ENCODE peak calls at places on chromosomes 4 and X, in four cellular contexts. O, X, G and Y are unnamed samples. For H3K4me1, the result is how much of the 10 kb centered on the place peaks cover.

GRCh38 chr4:8051644-8052043 is 107.0 kb downstream of the ABLIM2 start:
- DNase-seq in O (no peak), X (no peak), G (no peak), Y (no peak)

GRCh38 chr4:94978904-94979303 is 221.1 kb downstream of the BMPR1B start:
- DNase-seq in O (no peak), X (no peak), G (no peak), Y (no peak)

GRCh38 chr4:150224896-150225591 is 146.8 kb downstream of the DCLK2 start:
- DNase-seq in O (no peak), X (peak), G (peak), Y (no peak)

GRCh38 chrX:93538575-93538974 is 134.8 kb downstream of the NAP1L3 start:
- DNase-seq in O (peak), X (peak), G (no peak), Y (no peak)

GRCh38 chrX:103376979-103377324 is 614 bp downstream of the BEX3 start:
- DNase-seq in O (no peak), X (peak), G (peak), Y (peak)

GRCh38 chr4:25818293-25819240 is 44.2 kb downstream of the SEL1L3 start:
- DNase-seq in O (no peak), X (no peak), G (no peak), Y (no peak)

GRCh38 chrX:68018248-68019203 is 414.8 kb downstream of the OPHN1 start:
- DNase-seq in O (peak), X (peak), G (peak), Y (no peak)

GRCh38 chr4:10596586-10597285 is 87.8 kb downstream of the CLNK start:
- DNase-seq in O (no peak), X (no peak), G (no peak), Y (no peak)

GRCh38 chr4:117421706-117422105 is 336.3 kb upstream of the TRAM1L1 start:
- DNase-seq in O (no peak), X (no peak), G (no peak), Y (no peak)

GRCh38 chr4:61540944-61541343 is 340.8 kb downstream of the ADGRL3 start:
- DNase-seq in O (no peak), X (no peak), G (peak), Y (no peak)

GRCh38 chr4:177313263-177313662 is 3.6 kb downstream of the NEIL3 start:
- DNase-seq in O (no peak), X (no peak), G (no peak), Y (no peak)

GRCh38 chr4:176150283-176150682 is 45.1 kb downstream of the SPATA4 start:
- DNase-seq in O (peak), X (peak), G (peak), Y (no peak)

GRCh38 chr4:152536545-152537182 is 772 bp upstream of the FBXW7 start:
- DNase-seq in O (peak), X (peak), G (peak), Y (no peak)

GRCh38 chr4:88008624-88009235 is 1.3 kb downstream of the PKD2 start:
- DNase-seq in O (no peak), X (no peak), G (peak), Y (no peak)

GRCh38 chrX:78119521-78120227 is 15.6 kb downstream of the PGK1 start:
- DNase-seq in O (no peak), X (no peak), G (peak), Y (no peak)

GRCh38 chr4:107117726-107118125 is 81.6 kb upstream of the DKK2 start:
- DNase-seq in O (no peak), X (no peak), G (no peak), Y (no peak)

GRCh38 chr4:99468891-99469290 is 33.7 kb upstream of the ADH7 start:
- DNase-seq in O (no peak), X (no peak), G (no peak), Y (no peak)

GRCh38 chr4:142095886-142096605 is 459.7 kb downstream of the IL15 start:
- DNase-seq in O (no peak), X (peak), G (peak), Y (no peak)

GRCh38 chr4:15451181-15451865 is 18.4 kb upstream of the CC2D2A start:
- DNase-seq in O (no peak), X (peak), G (no peak), Y (no peak)

GRCh38 chr4:16140520-16141249 is 56.9 kb upstream of the PROM1 start:
- DNase-seq in O (no peak), X (no peak), G (peak), Y (no peak)

GRCh38 chr4:7753931-7754465 is 185.7 kb downstream of the AFAP1 start:
- DNase-seq in O (peak), X (no peak), G (no peak), Y (no peak)

GRCh38 chr4:145545538-145546224 is 64.0 kb downstream of the SMAD1 start:
- DNase-seq in O (no peak), X (peak), G (peak), Y (no peak)

GRCh38 chr4:1500231-1500965 is 94.2 kb upstream of the NKX1-1 start:
- DNase-seq in O (no peak), X (no peak), G (no peak), Y (no peak)

GRCh38 chrX:107935664-107936433 is 46.3 kb downstream of the TEX13B start:
- DNase-seq in O (no peak), X (peak), G (peak), Y (no peak)

GRCh38 chr4:82421796-82422560 is 8.3 kb downstream of the HNRNPDL start:
- DNase-seq in O (no peak), X (no peak), G (no peak), Y (no peak)

GRCh38 chr4:169620846-169621228 is 459 bp downstream of the CLCN3 start:
- DNase-seq in O (no peak), X (peak), G (peak), Y (no peak)

GRCh38 chrX:10983526-10983925 is 127.6 kb upstream of the HCCS start:
- DNase-seq in O (no peak), X (no peak), G (no peak), Y (no peak)

GRCh38 chrX:23451266-23451665 is 116.6 kb downstream of the PTCHD1 start:
- DNase-seq in O (no peak), X (no peak), G (no peak), Y (no peak)

GRCh38 chrX:7088968-7089615 is 58.4 kb upstream of the STS start:
- DNase-seq in O (no peak), X (no peak), G (no peak), Y (no peak)

GRCh38 chrX:72038868-72039267 is 92.8 kb downstream of the RTL5 start:
- DNase-seq in O (no peak), X (no peak), G (no peak), Y (no peak)

GRCh38 chrX:119228506-119229290 is 7.4 kb upstream of the PGRMC1 start:
- DNase-seq in O (no peak), X (peak), G (peak), Y (no peak)

DNA sequence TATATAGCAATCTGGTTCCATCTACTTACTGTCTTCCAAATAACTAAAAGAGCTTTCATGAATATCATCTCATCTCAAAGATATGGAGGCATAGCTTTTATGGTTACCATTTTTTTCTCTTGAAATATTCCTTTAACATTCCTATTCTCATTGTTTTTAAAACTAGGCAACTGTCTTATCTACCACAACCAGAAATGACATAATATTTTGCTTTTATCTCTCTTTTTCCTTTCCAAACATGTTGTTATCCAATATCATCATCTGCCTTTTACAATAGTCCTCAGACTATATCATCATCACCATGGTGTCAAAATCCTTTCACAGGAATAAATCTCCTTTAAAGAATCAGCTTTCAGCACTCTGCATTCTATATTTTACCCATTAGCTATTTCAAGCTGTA is 1005.2 kb downstream of the PDHA2 start:
- DNase-seq in O (no peak), X (no peak), G (no peak), Y (no peak)
- H3K4me3 ChIP-seq in O (no peak), X (no peak), G (no peak), Y (no peak)

GRCh38 chr4:41028392-41029076 is 185.8 kb downstream of the APBB2 start:
- DNase-seq in O (no peak), X (no peak), G (no peak), Y (no peak)
- H3K4me1 ChIP-seq in O (under half), X (under half), G (under half), Y (under half)

GRCh38 chr4:5892321-5893012 is 419 bp downstream of the CRMP1 start:
- DNase-seq in O (no peak), X (no peak), G (no peak), Y (no peak)
- H3K4me3 ChIP-seq in O (no peak), X (peak), G (no peak), Y (no peak)

DNA sequence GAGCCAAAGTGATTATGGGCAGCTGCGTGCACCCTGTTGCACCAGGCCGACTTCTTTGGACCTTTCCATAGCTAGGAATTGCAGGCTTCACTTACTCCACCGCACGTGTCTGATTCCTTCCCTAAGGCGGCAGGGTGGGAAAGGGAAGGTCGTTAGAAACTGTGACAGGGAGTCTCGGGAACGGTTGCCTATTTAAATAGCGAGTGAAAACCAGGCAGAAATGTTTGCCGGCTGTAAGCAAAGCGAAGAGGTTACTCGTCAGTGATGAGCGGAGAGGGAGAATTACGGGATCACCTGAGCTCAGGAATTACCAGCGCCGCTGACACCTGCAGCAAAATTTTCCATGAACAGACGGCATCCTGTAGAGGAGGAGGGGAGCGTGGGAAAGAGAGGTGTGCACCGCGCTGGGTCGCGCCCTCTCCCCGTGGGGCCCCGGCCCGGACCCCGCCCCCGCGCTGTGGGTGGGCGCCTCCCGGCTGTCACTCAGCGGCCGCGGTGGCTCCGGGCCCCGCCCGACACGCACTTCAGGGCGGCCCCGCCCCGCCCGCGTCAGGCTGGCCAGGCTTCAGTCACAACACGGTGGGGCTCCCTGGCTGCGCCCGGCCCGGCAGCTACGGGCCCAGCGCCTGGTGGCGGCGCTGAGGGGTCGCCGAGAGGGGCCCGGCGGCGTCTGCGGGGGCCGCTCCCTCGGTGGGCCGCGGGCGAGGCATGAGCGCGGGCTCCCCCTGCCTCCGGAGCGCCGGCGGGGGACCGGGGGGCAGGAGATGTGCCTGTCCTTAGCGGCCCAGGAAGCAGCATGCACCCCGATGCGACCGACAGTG is at the start of gene SNX25:
- DNase-seq in O (peak), X (peak), G (peak), Y (peak)
- H3K4me1 ChIP-seq in O (under half), X (under half), G (under half), Y (under half)

GRCh38 chr4:80189956-80190671 is 7.2 kb upstream of the PRDM8 start:
- DNase-seq in O (no peak), X (no peak), G (no peak), Y (no peak)
- H3K4me3 ChIP-seq in O (no peak), X (no peak), G (no peak), Y (no peak)